ENCODE peak calls at places on chromosome 15, in four cellular contexts. X is stomach, Q is hepatocyte, F is GM23338. V is an unnamed sample.
A peak's percentile ranks its signal among the peaks of the same experiment; 100 is the strongest.

GRCh38 chr15:48358229-48358641 is 27.0 kb downstream of the DUT start:
- DNase-seq in X (no peak), Q (no peak), F (peak; percentile 45), V (peak; percentile 50)

GRCh38 chr15:25180606-25181289 is 226.0 kb downstream of the SNRPN start:
- DNase-seq in X (peak; percentile 17), Q (no peak), F (no peak), V (no peak)

GRCh38 chr15:31296304-31297220 is 30.1 kb upstream of the KLF13 start:
- DNase-seq in X (peak; percentile 91), Q (peak; percentile 74), F (no peak), V (peak; percentile 21)

GRCh38 chr15:90071220-90071807 is 31.0 kb downstream of the IDH2 start:
- DNase-seq in X (peak; percentile 84), Q (peak; percentile 90), F (peak; percentile 76), V (peak; percentile 64)

GRCh38 chr15:49900036-49900435 is 219.0 kb downstream of the ATP8B4 start:
- DNase-seq in X (no peak), Q (peak; percentile 16), F (no peak), V (no peak)

GRCh38 chr15:93983501-93983900 is 247.9 kb upstream of the MCTP2 start:
- DNase-seq in X (no peak), Q (no peak), F (no peak), V (no peak)

GRCh38 chr15:40217166-40217785 is 21.6 kb upstream of the PAK6 start:
- DNase-seq in X (peak; percentile 46), Q (peak; percentile 90), F (peak; percentile 83), V (peak; percentile 68)

GRCh38 chr15:99421172-99421656 is 144.6 kb upstream of the MEF2A start:
- DNase-seq in X (peak; percentile 53), Q (peak; percentile 54), F (no peak), V (peak; percentile 28)

GRCh38 chr15:75866916-75867315 is 23.7 kb downstream of the UBE2Q2 start:
- DNase-seq in X (no peak), Q (no peak), F (no peak), V (no peak)

GRCh38 chr15:57085267-57085666 is 166.8 kb downstream of the TCF12 start:
- DNase-seq in X (no peak), Q (no peak), F (no peak), V (peak; percentile 77)

GRCh38 chr15:57079907-57080750 is 161.7 kb downstream of the TCF12 start:
- DNase-seq in X (no peak), Q (no peak), F (peak; percentile 34), V (no peak)

GRCh38 chr15:57084178-57084577 is 165.7 kb downstream of the TCF12 start:
- DNase-seq in X (no peak), Q (no peak), F (no peak), V (no peak)

DNA sequence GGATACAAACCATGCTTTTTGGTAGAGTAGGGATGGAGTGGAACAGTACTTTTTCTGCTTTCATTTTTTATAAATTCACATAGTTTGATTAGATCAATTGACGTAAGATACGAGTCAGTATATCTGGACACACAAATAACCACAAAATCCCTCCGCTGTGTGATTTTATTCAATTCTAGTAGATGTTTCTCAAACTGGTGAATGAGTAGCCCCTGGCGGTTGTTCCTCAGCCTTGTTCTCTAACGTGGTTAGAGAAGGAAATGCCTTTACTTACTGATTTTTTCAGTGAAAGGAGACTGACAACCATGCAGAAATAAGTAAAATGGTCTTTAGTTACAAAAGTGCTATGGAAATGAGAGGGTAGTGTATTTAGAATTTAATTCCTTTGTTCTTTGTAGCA is 161.0 kb downstream of the TCF12 start:
- DNase-seq in X (no peak), Q (no peak), F (peak; percentile 49), V (no peak)
- TF ChIP-seq CTCF in X (no peak), Q (no peak), F (peak; percentile 35), V (no peak)

GRCh38 chr15:45200799-45201556 is 13.2 kb upstream of the SHF start:
- DNase-seq in X (peak; percentile 76), Q (peak; percentile 85), F (peak; percentile 80), V (peak; percentile 79)

GRCh38 chr15:45197512-45197911 is 9.7 kb upstream of the SHF start:
- DNase-seq in X (no peak), Q (no peak), F (no peak), V (peak; percentile 80)

GRCh38 chr15:45199136-45199810 is 11.5 kb upstream of the SHF start:
- DNase-seq in X (no peak), Q (no peak), F (peak; percentile 46), V (peak; percentile 35)

GRCh38 chr15:45200001-45200798 is 12.4 kb upstream of the SHF start:
- DNase-seq in X (peak; percentile 97), Q (peak; percentile 95), F (peak; percentile 87), V (peak; percentile 90)

DNA sequence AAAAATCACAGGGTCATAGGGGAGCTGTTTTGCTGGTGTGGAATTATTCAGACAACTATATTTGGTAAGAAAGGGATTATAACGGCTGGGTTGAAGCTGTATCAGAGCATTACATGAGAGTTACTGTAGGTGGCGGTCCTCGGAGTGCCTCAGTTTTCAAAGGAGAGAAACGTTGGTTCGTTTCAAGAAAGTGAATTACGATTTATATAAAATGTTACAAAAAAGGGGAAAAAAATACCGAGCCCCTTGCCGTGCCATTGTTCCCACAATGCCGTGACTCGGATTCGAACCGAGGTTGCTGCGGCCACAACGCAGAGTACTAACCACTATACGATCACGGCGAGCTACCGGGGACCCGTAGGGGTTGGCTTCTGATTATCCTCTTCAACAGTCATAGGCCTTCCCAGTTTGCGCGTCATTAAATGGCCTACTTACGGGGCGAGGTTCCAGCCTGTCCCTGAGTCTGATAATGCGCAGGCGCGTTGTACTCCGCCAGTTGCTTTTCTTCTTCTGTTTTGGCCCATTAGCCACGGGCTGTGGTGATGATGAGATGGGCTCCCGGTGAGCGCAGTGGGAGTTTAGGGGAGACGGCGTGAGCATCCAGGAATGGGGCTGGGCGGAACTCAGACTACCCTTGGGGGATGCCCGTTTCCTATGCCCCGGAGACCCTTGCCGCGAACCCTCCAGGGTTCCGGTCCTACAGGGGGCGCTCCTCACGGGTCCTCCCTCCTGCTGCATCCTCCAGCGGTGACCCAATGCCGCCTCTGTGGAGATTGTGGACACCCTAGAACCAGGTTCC is 10.8 kb upstream of the SHF start:
- DNase-seq in X (peak; percentile 96), Q (peak; percentile 97), F (peak; percentile 90), V (peak; percentile 90)
- H3K36me3 ChIP-seq in X (no peaks in the 10 kb centered on the region), Q (no peaks in the 10 kb centered on the region), F (no peaks in the 10 kb centered on the region), V (no peaks in the 10 kb centered on the region)

DNA sequence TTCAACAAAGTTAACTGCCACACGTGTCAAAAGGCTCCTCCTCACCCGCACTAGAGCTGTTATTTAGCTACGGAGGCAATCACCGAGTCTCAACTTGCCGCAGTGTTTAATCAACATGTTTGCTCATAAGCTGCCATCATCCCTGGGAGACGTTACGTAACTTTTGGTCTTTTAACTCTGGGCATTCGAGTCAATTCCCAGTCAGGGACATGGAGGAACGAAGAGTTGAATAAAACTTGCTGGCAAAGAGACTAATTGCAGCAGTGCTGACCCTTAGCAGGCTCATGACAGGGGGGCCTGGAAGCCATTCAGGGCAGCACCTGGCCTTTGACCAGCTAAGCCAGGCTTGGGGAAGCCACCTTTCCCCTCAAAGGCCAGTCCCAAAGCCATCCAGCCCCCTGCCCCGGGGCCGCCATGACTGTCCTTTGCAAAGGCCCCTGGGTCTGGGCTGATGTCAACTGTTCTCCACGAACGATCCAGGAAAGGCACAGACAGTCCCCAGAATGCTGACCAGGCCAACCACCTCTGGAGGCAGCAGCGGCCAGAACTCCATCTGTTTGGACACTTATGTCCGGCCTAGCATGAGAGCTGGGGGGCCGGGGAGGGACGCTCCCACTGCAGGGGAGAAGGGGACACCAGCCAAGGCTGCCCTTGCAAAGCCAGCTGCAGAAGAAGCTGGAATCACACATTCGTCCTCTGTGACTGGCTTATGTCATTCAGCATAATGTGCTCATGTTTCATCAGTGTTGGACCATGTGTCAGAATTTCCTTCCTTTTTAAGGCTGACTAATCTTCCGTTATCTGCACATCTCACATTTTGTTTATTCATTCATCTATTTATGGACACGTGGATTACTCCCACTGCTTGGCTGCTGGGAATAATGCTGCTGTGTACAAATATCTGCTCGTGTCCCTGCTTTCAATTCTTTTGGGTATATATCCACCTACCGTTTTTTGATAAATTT is 43.7 kb downstream of the PCSK6 start:
- DNase-seq in X (peak; percentile 26), Q (peak; percentile 59), F (no peak), V (peak; percentile 95)
- TF ChIP-seq CTCF in X (no peak), Q (no peak), F (no peak), V (no peak)

GRCh38 chr15:34890424-34890823 is 79.1 kb downstream of the AQR start:
- DNase-seq in X (no peak), Q (no peak), F (no peak), V (no peak)

GRCh38 chr15:34889486-34889885 is 80.1 kb downstream of the AQR start:
- DNase-seq in X (no peak), Q (no peak), F (no peak), V (peak; percentile 3)

GRCh38 chr15:34896183-34896582 is 73.4 kb downstream of the AQR start:
- DNase-seq in X (no peak), Q (no peak), F (no peak), V (no peak)

GRCh38 chr15:34892963-34893591 is 76.5 kb downstream of the AQR start:
- DNase-seq in X (no peak), Q (no peak), F (peak; percentile 8), V (no peak)

GRCh38 chr15:34893967-34894366 is 75.6 kb downstream of the AQR start:
- DNase-seq in X (no peak), Q (no peak), F (no peak), V (no peak)
- H3K36me3 ChIP-seq in X (peaks cover 24% of the 10 kb centered on the region), Q (no peaks in the 10 kb centered on the region), F (peaks cover 33% of the 10 kb centered on the region), V (peaks cover 6% of the 10 kb centered on the region)

DNA sequence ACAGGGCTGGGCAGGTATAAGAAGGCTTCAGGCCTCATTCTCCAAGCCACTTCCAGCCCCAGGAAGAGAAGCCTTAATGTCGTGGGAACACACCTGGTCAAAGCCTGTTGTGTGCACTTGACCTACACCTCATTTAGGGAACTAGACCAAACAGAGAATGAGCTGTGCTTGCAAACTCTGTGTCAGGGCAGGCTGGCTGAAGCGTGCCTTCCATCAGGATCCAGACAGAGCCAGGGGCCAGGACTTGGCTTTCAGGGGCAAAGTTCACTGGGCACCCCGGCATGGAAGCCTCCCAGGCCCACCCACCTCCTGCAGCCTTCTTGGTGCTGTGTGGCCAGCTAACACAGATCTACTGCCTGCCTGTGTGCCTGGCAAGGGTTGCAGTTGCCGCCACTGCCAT is 11.5 kb downstream of the RBPMS2 start:
- DNase-seq in X (no peak), Q (no peak), F (no peak), V (no peak)
- TF ChIP-seq CTCF in X (no peak), Q (no peak), F (no peak), V (no peak)

V was measured in bronchial epithelial cell.